ENCODE peak calls at places on chromosomes 16 and 17, in eight cellular contexts. C is stimulated activated CD8-positive, alpha-beta memory T cell treated with anti-CD3 and anti-CD28 coated beads, Interleukin-7, amount 100 ng/mL, for 1 hour; L is neural progenitor cell; R is GM06990; K is NCI-H748 treated with DMSO at 0.1 percent for 48 hours; A is occipital lobe; G is central memory CD8-positive, alpha-beta T cell; Y is activated CD8-positive, alpha-beta memory T cell treated with anti-CD3 and anti-CD28 coated beads for 48 hours. H is an unnamed sample.

GRCh38 chr17:4599505-4600281 is 15.4 kb downstream of the SMTNL2 start:
- DNase-seq in C (no peak), L (peak), R (no peak), K (no peak), A (no peak), G (no peak), Y (no peak), H (no peak)

GRCh38 chr16:27795992-27796614 is 246.2 kb downstream of the KATNIP start:
- DNase-seq in C (no peak), L (peak), R (no peak), K (no peak), A (no peak), G (no peak), Y (no peak), H (no peak)

GRCh38 chr17:76013377-76013932 is 12.8 kb downstream of the CDK3 start:
- DNase-seq in C (no peak), L (no peak), R (no peak), K (no peak), A (no peak), G (no peak), Y (no peak), H (no peak)

GRCh38 chr17:33778505-33779398 is 476.3 kb upstream of the CCL2 start:
- DNase-seq in C (no peak), L (peak), R (peak), K (peak), A (no peak), G (no peak), Y (no peak), H (no peak)

GRCh38 chr16:75653926-75654325 is 6.4 kb downstream of the TERF2IP start:
- DNase-seq in C (no peak), L (no peak), R (no peak), K (no peak), A (no peak), G (no peak), Y (no peak), H (no peak)

GRCh38 chr16:66326995-66327513 is 39.4 kb upstream of the CDH5 start:
- DNase-seq in C (no peak), L (no peak), R (no peak), K (peak), A (peak), G (no peak), Y (no peak), H (peak)

GRCh38 chr17:13230908-13231307 is 213.1 kb upstream of the ELAC2 start:
- DNase-seq in C (no peak), L (no peak), R (no peak), K (no peak), A (no peak), G (no peak), Y (no peak), H (no peak)

GRCh38 chr17:57016764-57017116 is 38.8 kb downstream of the SCPEP1 start:
- DNase-seq in C (no peak), L (no peak), R (no peak), K (no peak), A (no peak), G (no peak), Y (no peak), H (no peak)

GRCh38 chr17:64685705-64686104 is 23.6 kb upstream of the SMURF2 start:
- DNase-seq in C (no peak), L (no peak), R (no peak), K (peak), A (no peak), G (no peak), Y (no peak), H (no peak)

GRCh38 chr17:32482568-32483320 is 4.0 kb upstream of the CDK5R1 start:
- DNase-seq in C (no peak), L (no peak), R (no peak), K (no peak), A (no peak), G (no peak), Y (no peak), H (no peak)

GRCh38 chr16:66798162-66798561 is 3.2 kb downstream of the TERB1 start:
- DNase-seq in C (no peak), L (no peak), R (no peak), K (no peak), A (no peak), G (no peak), Y (no peak), H (no peak)

GRCh38 chr16:54418903-54419302 is 132.3 kb upstream of the IRX3 start:
- DNase-seq in C (no peak), L (no peak), R (no peak), K (peak), A (no peak), G (no peak), Y (no peak), H (no peak)

GRCh38 chr17:81233316-81233715 is 5.5 kb downstream of the TEPSIN start:
- DNase-seq in C (no peak), L (no peak), R (no peak), K (no peak), A (no peak), G (no peak), Y (no peak), H (no peak)

GRCh38 chr17:50304781-50305404 is 30.6 kb downstream of the TMEM92 start:
- DNase-seq in C (no peak), L (peak), R (no peak), K (no peak), A (no peak), G (no peak), Y (no peak), H (no peak)

GRCh38 chr17:55283256-55283965 is 18.7 kb downstream of the HLF start:
- DNase-seq in C (no peak), L (no peak), R (no peak), K (no peak), A (no peak), G (no peak), Y (no peak), H (no peak)

GRCh38 chr16:53542283-53542682 is 39.3 kb upstream of the AKTIP start:
- DNase-seq in C (no peak), L (no peak), R (no peak), K (no peak), A (no peak), G (no peak), Y (no peak), H (no peak)

GRCh38 chr16:28098171-28098958 is 34.9 kb upstream of the GSG1L start:
- DNase-seq in C (no peak), L (no peak), R (no peak), K (no peak), A (no peak), G (no peak), Y (no peak), H (no peak)

GRCh38 chr17:65434251-65434650 is 127.2 kb downstream of the AXIN2 start:
- DNase-seq in C (no peak), L (no peak), R (no peak), K (no peak), A (no peak), G (no peak), Y (no peak), H (no peak)

GRCh38 chr16:48558269-48558915 is 51.6 kb downstream of the N4BP1 start:
- DNase-seq in C (no peak), L (no peak), R (no peak), K (no peak), A (no peak), G (no peak), Y (no peak), H (no peak)

GRCh38 chr17:80774643-80775281 is 216.9 kb upstream of the CHMP6 start:
- DNase-seq in C (no peak), L (no peak), R (no peak), K (no peak), A (no peak), G (no peak), Y (no peak), H (no peak)

GRCh38 chr17:50521517-50521916 is 11.0 kb upstream of the EPN3 start:
- DNase-seq in C (no peak), L (no peak), R (no peak), K (no peak), A (no peak), G (no peak), Y (no peak), H (no peak)

GRCh38 chr16:89921699-89922476 is 1.3 kb upstream of the TUBB3 start:
- DNase-seq in C (no peak), L (peak), R (no peak), K (no peak), A (peak), G (no peak), Y (no peak), H (no peak)

GRCh38 chr17:16419929-16420271 is 4.5 kb downstream of the TRPV2 start:
- DNase-seq in C (no peak), L (no peak), R (peak), K (no peak), A (no peak), G (no peak), Y (no peak), H (no peak)

GRCh38 chr16:57525761-57526160 is 10.6 kb downstream of the CCDC102A start:
- DNase-seq in C (no peak), L (no peak), R (no peak), K (no peak), A (no peak), G (no peak), Y (no peak), H (no peak)

GRCh38 chr17:61000911-61001310 is 323.3 kb downstream of the BCAS3 start:
- DNase-seq in C (no peak), L (peak), R (no peak), K (no peak), A (no peak), G (no peak), Y (no peak), H (no peak)

GRCh38 chr16:50263940-50264929 is 2.1 kb upstream of the ADCY7 start:
- DNase-seq in C (no peak), L (no peak), R (peak), K (no peak), A (no peak), G (no peak), Y (no peak), H (no peak)

GRCh38 chr17:19386276-19386863 is 620 bp downstream of the MFAP4 start:
- DNase-seq in C (no peak), L (peak), R (no peak), K (no peak), A (no peak), G (no peak), Y (no peak), H (no peak)

GRCh38 chr17:55664287-55664686 is 58.4 kb downstream of the TMEM100 start:
- DNase-seq in C (no peak), L (no peak), R (peak), K (no peak), A (no peak), G (no peak), Y (no peak), H (no peak)

GRCh38 chr17:58575511-58575910 is 61.1 kb upstream of the MTMR4 start:
- DNase-seq in C (no peak), L (no peak), R (no peak), K (no peak), A (no peak), G (no peak), Y (no peak), H (no peak)

GRCh38 chr16:11793840-11794239 is 3.2 kb downstream of the ZC3H7A start:
- DNase-seq in C (no peak), L (no peak), R (no peak), K (no peak), A (no peak), G (no peak), Y (no peak), H (no peak)

GRCh38 chr17:62787358-62787757 is 20.8 kb downstream of the MARCHF10 start:
- DNase-seq in C (no peak), L (no peak), R (no peak), K (no peak), A (no peak), G (no peak), Y (no peak), H (no peak)

GRCh38 chr16:17396762-17397498 is 73.8 kb downstream of the XYLT1 start:
- DNase-seq in C (no peak), L (no peak), R (no peak), K (peak), A (no peak), G (peak), Y (no peak), H (no peak)

GRCh38 chr16:20866161-20866772 is 33.9 kb downstream of the DCUN1D3 start:
- DNase-seq in C (no peak), L (peak), R (peak), K (no peak), A (no peak), G (no peak), Y (no peak), H (no peak)

GRCh38 chr17:64084940-64085649 is 44.8 kb downstream of the ERN1 start:
- DNase-seq in C (no peak), L (peak), R (no peak), K (peak), A (no peak), G (no peak), Y (no peak), H (no peak)

GRCh38 chr16:7025616-7026190 is 306.9 kb upstream of the RBFOX1 start:
- DNase-seq in C (no peak), L (peak), R (no peak), K (peak), A (peak), G (no peak), Y (peak), H (peak)

GRCh38 chr16:17476414-17477259 is 5.9 kb upstream of the XYLT1 start:
- DNase-seq in C (no peak), L (peak), R (no peak), K (peak), A (no peak), G (no peak), Y (no peak), H (no peak)

GRCh38 chr17:39563476-39563875 is 44.2 kb downstream of the NEUROD2 start:
- DNase-seq in C (no peak), L (peak), R (no peak), K (no peak), A (peak), G (no peak), Y (no peak), H (peak)

GRCh38 chr16:66337434-66338188 is 28.9 kb upstream of the CDH5 start:
- DNase-seq in C (no peak), L (no peak), R (no peak), K (no peak), A (no peak), G (no peak), Y (no peak), H (no peak)

GRCh38 chr16:15857779-15858560 is 1.1 kb upstream of the MYH11 start:
- DNase-seq in C (no peak), L (peak), R (no peak), K (no peak), A (no peak), G (no peak), Y (no peak), H (peak)

H was measured in anterior cingulate cortex.